ENCODE peak calls at places on chromosome 21, in seven cellular contexts. T, R, Y, U, P, E and X are unnamed samples.

GRCh38 chr21:35274923-35275322 is 225.8 kb upstream of the RUNX1 start:
- DNase-seq in R (no peak), U (no peak), P (no peak), E (no peak), Y (no peak), T (no peak), X (no peak)

GRCh38 chr21:29511076-29511475 is 212.4 kb downstream of the BACH1 start:
- DNase-seq in U (no peak), R (no peak), T (no peak), E (no peak), Y (no peak), P (no peak), X (no peak)

GRCh38 chr21:30227128-30227527 is 11.2 kb upstream of the CLDN8 start:
- DNase-seq in R (no peak), U (no peak), Y (no peak), T (no peak), E (no peak), P (no peak), X (no peak)

GRCh38 chr21:37560385-37560784 is 193.8 kb downstream of the DYRK1A start:
- DNase-seq in R (no peak), U (no peak), Y (no peak), T (no peak), E (no peak), P (no peak), X (no peak)

GRCh38 chr21:44405948-44406872 is 49.1 kb upstream of the LRRC3 start:
- DNase-seq in U (no peak), Y (no peak), E (no peak), R (no peak), P (no peak), T (no peak), X (no peak)

GRCh38 chr21:25362375-25363267 is 244.7 kb downstream of the MRPL39 start:
- DNase-seq in E (no peak), P (no peak), U (no peak), Y (no peak), T (no peak), R (no peak), X (no peak)

GRCh38 chr21:38306407-38306806 is 49.6 kb downstream of the KCNJ15 start:
- DNase-seq in Y (no peak), U (no peak), T (no peak), R (no peak), P (peak), E (no peak), X (no peak)

GRCh38 chr21:38139380-38140168 is 117.2 kb upstream of the KCNJ15 start:
- DNase-seq in R (no peak), T (peak), E (no peak), U (no peak), Y (no peak), P (no peak), X (no peak)

GRCh38 chr21:41167348-41168342 is at the start of gene BACE2:
- DNase-seq in P (peak), T (peak), U (no peak), Y (peak), E (no peak), R (no peak), X (no peak)

GRCh38 chr21:27388835-27389234 is 421.9 kb upstream of the ADAMTS5 start:
- DNase-seq in T (no peak), Y (no peak), P (no peak), E (no peak), U (no peak), R (no peak), X (no peak)

GRCh38 chr21:33558777-33559421 is 16.1 kb downstream of the SON start:
- DNase-seq in Y (no peak), P (no peak), U (no peak), E (no peak), R (no peak), T (no peak), X (no peak)

GRCh38 chr21:32322103-32322502 is 23.4 kb downstream of the MRAP start:
- DNase-seq in E (no peak), P (no peak), Y (no peak), T (no peak), U (no peak), R (no peak), X (no peak)

GRCh38 chr21:42009018-42009830 is 936 bp downstream of the ZBTB21 start:
- DNase-seq in T (peak), U (peak), P (no peak), E (peak), Y (peak), R (no peak), X (peak)

GRCh38 chr21:36704958-36705678 is 6.2 kb downstream of the SIM2 start:
- DNase-seq in E (no peak), Y (no peak), T (no peak), U (no peak), P (no peak), R (no peak), X (no peak)